ENCODE peak calls at places on chromosome 6, in ten cellular contexts. J is ovary; T is hepatocyte; V is naive thymus-derived CD8-positive, alpha-beta T cell; N is iPS-NIHi11; K is cardiac muscle cell; R is activated effector memory CD4-positive, alpha-beta T cell treated with Interleukin-2 at 50 U/mL for 16 hours; S is left lung; W is AG20443; U is G401. Z is an unnamed sample.

GRCh38 chr6:131023834-131024504 is 39.1 kb downstream of the EPB41L2 start:
- DNase-seq in W (peak), V (no peak), R (no peak), T (no peak), S (no peak), K (peak), N (no peak), U (no peak), J (no peak), Z (no peak)

GRCh38 chr6:125700591-125701353 is 48.7 kb upstream of the HEY2 start:
- DNase-seq in U (no peak), W (no peak), R (no peak), V (no peak), T (no peak), K (no peak), J (no peak), N (no peak), S (no peak), Z (no peak)

GRCh38 chr6:159172066-159172465 is 2.9 kb downstream of the FNDC1 start:
- DNase-seq in K (peak), J (no peak), W (peak), U (no peak), V (no peak), T (no peak), R (no peak), S (no peak), N (no peak), Z (no peak)

GRCh38 chr6:17448165-17448564 is 54.8 kb downstream of the CAP2 start:
- DNase-seq in R (no peak), W (no peak), K (no peak), S (no peak), U (no peak), T (no peak), J (no peak), V (no peak), N (no peak), Z (no peak)

GRCh38 chr6:52707963-52708680 is 37.2 kb downstream of the TMEM14A start:
- DNase-seq in J (no peak), R (no peak), U (no peak), K (no peak), N (no peak), W (no peak), V (no peak), T (no peak), S (no peak), Z (no peak)

GRCh38 chr6:142918339-142919042 is 26.5 kb downstream of the HIVEP2 start:
- DNase-seq in T (no peak), J (no peak), K (no peak), N (no peak), U (no peak), R (no peak), S (no peak), W (no peak), V (no peak), Z (peak)

GRCh38 chr6:37506479-37506878 is 6.8 kb upstream of the CCDC167 start:
- DNase-seq in J (no peak), N (no peak), W (no peak), U (no peak), S (no peak), K (no peak), T (no peak), V (no peak), R (no peak), Z (no peak)

GRCh38 chr6:101212640-101213039 is 180.9 kb upstream of the GRIK2 start:
- DNase-seq in J (no peak), K (no peak), W (no peak), V (no peak), N (no peak), S (no peak), T (no peak), R (no peak), U (no peak), Z (no peak)

GRCh38 chr6:150599199-150600002 is at the start of gene PLEKHG1:
- DNase-seq in N (peak), S (peak), T (peak), R (peak), K (peak), V (peak), J (peak), W (peak), U (no peak), Z (peak)

GRCh38 chr6:40732878-40733277 is 145.7 kb upstream of the LRFN2 start:
- DNase-seq in S (no peak), J (no peak), N (no peak), U (no peak), R (no peak), V (no peak), T (no peak), W (no peak), K (no peak), Z (no peak)

GRCh38 chr6:170163405-170164170 is 127.3 kb downstream of the DLL1 start:
- DNase-seq in N (no peak), W (no peak), J (peak), U (no peak), R (no peak), S (peak), V (no peak), T (no peak), K (no peak), Z (no peak)

GRCh38 chr6:134446228-134446848 is 128.4 kb upstream of the SGK1 start:
- DNase-seq in W (peak), V (no peak), U (peak), J (no peak), K (peak), N (no peak), T (no peak), R (no peak), S (no peak), Z (no peak)

GRCh38 chr6:137348777-137349176 is 129.6 kb upstream of the IFNGR1 start:
- DNase-seq in W (no peak), K (no peak), U (no peak), S (no peak), V (no peak), R (no peak), T (no peak), J (no peak), N (no peak), Z (no peak)

GRCh38 chr6:124823240-124824105 is 138.8 kb upstream of the RNF217 start:
- DNase-seq in K (peak), U (no peak), T (no peak), V (no peak), N (no peak), W (no peak), R (no peak), J (no peak), S (no peak), Z (no peak)

GRCh38 chr6:42704251-42704936 is 18.0 kb downstream of the PRPH2 start:
- DNase-seq in U (peak), S (no peak), T (no peak), K (peak), W (no peak), J (peak), R (no peak), V (no peak), N (peak), Z (peak)

GRCh38 chr6:4571011-4571410 is 205.2 kb upstream of the CDYL start:
- DNase-seq in S (no peak), R (no peak), U (no peak), J (no peak), V (no peak), W (no peak), T (no peak), K (no peak), N (no peak), Z (no peak)

GRCh38 chr6:91886183-91886795 is 1299.4 kb upstream of the MAP3K7 start:
- DNase-seq in W (no peak), K (no peak), S (no peak), T (no peak), J (no peak), N (no peak), R (no peak), V (no peak), U (no peak), Z (no peak)

GRCh38 chr6:98924647-98925046 is 23.1 kb downstream of the FBXL4 start:
- DNase-seq in J (no peak), R (no peak), S (no peak), N (no peak), U (peak), T (no peak), W (no peak), V (no peak), K (no peak), Z (no peak)

GRCh38 chr6:154593122-154593521 is 82.6 kb upstream of the CNKSR3 start:
- DNase-seq in U (no peak), T (no peak), N (no peak), V (no peak), J (no peak), R (no peak), S (no peak), W (no peak), K (no peak), Z (no peak)

GRCh38 chr6:70706491-70707123 is 38.9 kb downstream of the SMAP1 start:
- DNase-seq in T (peak), U (peak), R (no peak), N (no peak), J (no peak), W (peak), V (peak), S (no peak), K (peak), Z (no peak)

GRCh38 chr6:31354248-31354647 is 2.7 kb downstream of the HLA-B start:
- DNase-seq in N (no peak), J (no peak), R (no peak), U (no peak), V (peak), K (no peak), W (no peak), T (no peak), S (no peak), Z (no peak)

GRCh38 chr6:144912474-144912873 is 627.3 kb downstream of the UTRN start:
- DNase-seq in T (no peak), J (no peak), W (peak), S (no peak), R (no peak), U (no peak), K (peak), N (no peak), V (no peak), Z (no peak)

GRCh38 chr6:143270026-143270425 is 180.5 kb downstream of the ADAT2 start:
- DNase-seq in N (no peak), J (no peak), T (no peak), S (no peak), U (no peak), R (no peak), V (no peak), W (peak), K (peak), Z (no peak)

GRCh38 chr6:106300944-106301343 is 24.6 kb downstream of the ATG5 start:
- DNase-seq in N (no peak), W (peak), R (no peak), V (no peak), U (peak), S (no peak), K (peak), T (peak), J (no peak), Z (no peak)

GRCh38 chr6:87551799-87552198 is 38.0 kb downstream of the RARS2 start:
- DNase-seq in K (no peak), T (no peak), U (no peak), W (no peak), J (no peak), N (no peak), R (no peak), V (no peak), S (no peak), Z (no peak)

GRCh38 chr6:160930547-160931377 is 60.8 kb upstream of the MAP3K4 start:
- DNase-seq in T (peak), U (peak), K (peak), V (peak), S (peak), N (peak), W (peak), J (peak), R (peak), Z (peak)

GRCh38 chr6:127118505-127119360 is at the start of gene RSPO3:
- DNase-seq in R (no peak), T (peak), J (no peak), W (peak), K (peak), N (peak), V (no peak), U (peak), S (peak), Z (no peak)

GRCh38 chr6:137933696-137934095 is 66.6 kb downstream of the TNFAIP3 start:
- DNase-seq in R (no peak), W (peak), N (no peak), J (no peak), T (no peak), K (peak), U (no peak), S (no peak), V (no peak), Z (peak)

GRCh38 chr6:97133071-97133470 is 149.9 kb downstream of the MMS22L start:
- DNase-seq in U (peak), J (no peak), S (no peak), V (no peak), T (no peak), K (peak), W (no peak), N (no peak), R (no peak), Z (no peak)

GRCh38 chr6:107330190-107330589 is 129.2 kb downstream of the PDSS2 start:
- DNase-seq in U (no peak), T (peak), K (no peak), N (no peak), S (no peak), V (no peak), J (no peak), W (no peak), R (no peak), Z (no peak)

GRCh38 chr6:111307275-111307858 is 175.7 kb downstream of the REV3L start:
- DNase-seq in U (no peak), K (no peak), R (no peak), J (no peak), S (no peak), N (no peak), T (peak), W (no peak), V (no peak), Z (no peak)

GRCh38 chr6:159074120-159074684 is 29.4 kb upstream of the TAGAP start:
- DNase-seq in R (no peak), K (peak), U (peak), T (peak), V (no peak), W (peak), N (peak), S (no peak), J (no peak), Z (no peak)

GRCh38 chr6:30100585-30101422 is 12.1 kb downstream of the TRIM31 start:
- DNase-seq in J (peak), T (peak), K (no peak), V (peak), W (peak), U (peak), S (peak), R (no peak), N (peak), Z (no peak)

GRCh38 chr6:37620519-37620918 is 77.2 kb downstream of the MDGA1 start:
- DNase-seq in J (no peak), R (no peak), T (peak), V (no peak), U (no peak), N (no peak), K (no peak), S (no peak), W (no peak), Z (no peak)